ENCODE peak calls at places on chromosomes 5 and 9, in six cellular contexts. One of them, this sample, is unnamed.

GRCh38 chr5:52709171-52709925 is 78.4 kb upstream of the ITGA1 start:
- DNase-seq in cardiac muscle cell: no peak
- DNase-seq in AG04450: no peak
- DNase-seq in CD8-positive, alpha-beta T cell: no peak
- DNase-seq in heart right ventricle: no peak
- DNase-seq in tibial artery: no peak
- DNase-seq in this sample: no peak

GRCh38 chr9:93552923-93553322 is 23.5 kb upstream of the PHF2 start:
- DNase-seq in CD8-positive, alpha-beta T cell: no peak
- DNase-seq in tibial artery: no peak
- DNase-seq in cardiac muscle cell: no peak
- DNase-seq in AG04450: no peak
- DNase-seq in heart right ventricle: no peak
- DNase-seq in this sample: no peak

GRCh38 chr5:150692276-150692675 is 8.6 kb downstream of the RBM22 start:
- DNase-seq in CD8-positive, alpha-beta T cell: no peak
- DNase-seq in heart right ventricle: no peak
- DNase-seq in tibial artery: no peak
- DNase-seq in cardiac muscle cell: no peak
- DNase-seq in AG04450: no peak
- DNase-seq in this sample: no peak

GRCh38 chr9:87694236-87694755 is 31.6 kb upstream of the CTSL start:
- DNase-seq in CD8-positive, alpha-beta T cell: no peak
- DNase-seq in AG04450: no peak
- DNase-seq in cardiac muscle cell: no peak
- DNase-seq in tibial artery: no peak
- DNase-seq in heart right ventricle: no peak
- DNase-seq in this sample: no peak

GRCh38 chr9:80954521-80954920 is 734.8 kb downstream of the TLE1 start:
- DNase-seq in heart right ventricle: no peak
- DNase-seq in AG04450: no peak
- DNase-seq in tibial artery: no peak
- DNase-seq in cardiac muscle cell: no peak
- DNase-seq in CD8-positive, alpha-beta T cell: no peak
- DNase-seq in this sample: no peak

GRCh38 chr5:171397190-171397589 is 9.5 kb downstream of the NPM1 start:
- DNase-seq in CD8-positive, alpha-beta T cell: no peak
- DNase-seq in tibial artery: no peak
- DNase-seq in cardiac muscle cell: no peak
- DNase-seq in heart right ventricle: no peak
- DNase-seq in AG04450: no peak
- DNase-seq in this sample: no peak

GRCh38 chr5:81545911-81546310 is 152.0 kb upstream of the ACOT12 start:
- DNase-seq in AG04450: no peak
- DNase-seq in tibial artery: no peak
- DNase-seq in heart right ventricle: no peak
- DNase-seq in CD8-positive, alpha-beta T cell: no peak
- DNase-seq in cardiac muscle cell: no peak
- DNase-seq in this sample: no peak

GRCh38 chr5:35804201-35804653 is 52.5 kb upstream of the IL7R start:
- DNase-seq in CD8-positive, alpha-beta T cell: no peak
- DNase-seq in cardiac muscle cell: no peak
- DNase-seq in AG04450: no peak
- DNase-seq in heart right ventricle: no peak
- DNase-seq in tibial artery: no peak
- DNase-seq in this sample: no peak

GRCh38 chr5:135393691-135394090 is 5.3 kb downstream of the MACROH2A1 start:
- DNase-seq in CD8-positive, alpha-beta T cell: no peak
- DNase-seq in AG04450: peak; percentile 38
- DNase-seq in heart right ventricle: no peak
- DNase-seq in cardiac muscle cell: no peak
- DNase-seq in tibial artery: no peak
- DNase-seq in this sample: no peak

GRCh38 chr9:113608082-113608685 is 144.7 kb downstream of the RGS3 start:
- DNase-seq in tibial artery: no peak
- DNase-seq in CD8-positive, alpha-beta T cell: no peak
- DNase-seq in heart right ventricle: no peak
- DNase-seq in cardiac muscle cell: no peak
- DNase-seq in AG04450: no peak
- DNase-seq in this sample: no peak

GRCh38 chr5:53407373-53407772 is 73.1 kb upstream of the FST start:
- DNase-seq in CD8-positive, alpha-beta T cell: no peak
- DNase-seq in AG04450: no peak
- DNase-seq in tibial artery: no peak
- DNase-seq in heart right ventricle: no peak
- DNase-seq in cardiac muscle cell: no peak
- DNase-seq in this sample: no peak

GRCh38 chr5:151284392-151284967 is 19.1 kb downstream of the SLC36A3 start:
- DNase-seq in CD8-positive, alpha-beta T cell: no peak
- DNase-seq in cardiac muscle cell: no peak
- DNase-seq in tibial artery: no peak
- DNase-seq in heart right ventricle: no peak
- DNase-seq in AG04450: no peak
- DNase-seq in this sample: no peak

GRCh38 chr9:27460225-27461023 is 63.7 kb upstream of the IFNK start:
- DNase-seq in AG04450: no peak
- DNase-seq in heart right ventricle: no peak
- DNase-seq in tibial artery: peak; percentile 45
- DNase-seq in CD8-positive, alpha-beta T cell: no peak
- DNase-seq in cardiac muscle cell: no peak
- DNase-seq in this sample: no peak

GRCh38 chr5:67032921-67033664 is 163.5 kb downstream of the CD180 start:
- DNase-seq in tibial artery: no peak
- DNase-seq in CD8-positive, alpha-beta T cell: no peak
- DNase-seq in heart right ventricle: no peak
- DNase-seq in AG04450: peak; percentile 18
- DNase-seq in cardiac muscle cell: no peak
- DNase-seq in this sample: no peak

GRCh38 chr9:108186996-108187395 is 668.8 kb downstream of the ACTL7B start:
- DNase-seq in CD8-positive, alpha-beta T cell: no peak
- DNase-seq in heart right ventricle: peak; percentile 57
- DNase-seq in AG04450: peak; percentile 16
- DNase-seq in cardiac muscle cell: no peak
- DNase-seq in tibial artery: no peak
- DNase-seq in this sample: no peak

GRCh38 chr5:39424751-39425524 is at the start of gene DAB2:
- DNase-seq in tibial artery: peak; percentile 92
- DNase-seq in CD8-positive, alpha-beta T cell: peak; percentile 34
- DNase-seq in heart right ventricle: peak; percentile 84
- DNase-seq in cardiac muscle cell: peak; percentile 88
- DNase-seq in AG04450: peak; percentile 93
- DNase-seq in this sample: peak; percentile 32

GRCh38 chr9:133844431-133844830 is 106.3 kb upstream of the SARDH start:
- DNase-seq in AG04450: no peak
- DNase-seq in heart right ventricle: no peak
- DNase-seq in tibial artery: no peak
- DNase-seq in cardiac muscle cell: no peak
- DNase-seq in CD8-positive, alpha-beta T cell: no peak
- DNase-seq in this sample: no peak

GRCh38 chr5:67221487-67222242 is 25.1 kb upstream of the CD180 start:
- DNase-seq in tibial artery: no peak
- DNase-seq in heart right ventricle: no peak
- DNase-seq in cardiac muscle cell: peak; percentile 71
- DNase-seq in AG04450: no peak
- DNase-seq in CD8-positive, alpha-beta T cell: no peak
- DNase-seq in this sample: no peak

GRCh38 chr5:60350794-60351193 is 349.2 kb downstream of the DEPDC1B start:
- DNase-seq in CD8-positive, alpha-beta T cell: no peak
- DNase-seq in heart right ventricle: no peak
- DNase-seq in tibial artery: no peak
- DNase-seq in AG04450: no peak
- DNase-seq in cardiac muscle cell: no peak
- DNase-seq in this sample: no peak

GRCh38 chr9:133889498-133890301 is 102.4 kb downstream of the VAV2 start:
- DNase-seq in tibial artery: no peak
- DNase-seq in heart right ventricle: no peak
- DNase-seq in cardiac muscle cell: no peak
- DNase-seq in AG04450: no peak
- DNase-seq in CD8-positive, alpha-beta T cell: no peak
- DNase-seq in this sample: no peak

GRCh38 chr5:158135682-158136176 is 276.8 kb upstream of the CLINT1 start:
- DNase-seq in CD8-positive, alpha-beta T cell: no peak
- DNase-seq in cardiac muscle cell: no peak
- DNase-seq in AG04450: no peak
- DNase-seq in heart right ventricle: no peak
- DNase-seq in tibial artery: peak; percentile 29
- DNase-seq in this sample: no peak

GRCh38 chr5:16886793-16887345 is 49.2 kb downstream of the MYO10 start:
- DNase-seq in cardiac muscle cell: no peak
- DNase-seq in heart right ventricle: no peak
- DNase-seq in CD8-positive, alpha-beta T cell: no peak
- DNase-seq in tibial artery: no peak
- DNase-seq in AG04450: no peak
- DNase-seq in this sample: no peak

GRCh38 chr5:57720656-57721055 is 238.0 kb upstream of the ACTBL2 start:
- DNase-seq in CD8-positive, alpha-beta T cell: no peak
- DNase-seq in cardiac muscle cell: no peak
- DNase-seq in AG04450: no peak
- DNase-seq in heart right ventricle: no peak
- DNase-seq in tibial artery: no peak
- DNase-seq in this sample: no peak

GRCh38 chr5:72681781-72682180 is 134.7 kb upstream of the TNPO1 start:
- DNase-seq in cardiac muscle cell: no peak
- DNase-seq in CD8-positive, alpha-beta T cell: no peak
- DNase-seq in tibial artery: no peak
- DNase-seq in heart right ventricle: no peak
- DNase-seq in AG04450: no peak
- DNase-seq in this sample: no peak

GRCh38 chr5:67896312-67896985 is 319.1 kb upstream of the PIK3R1 start:
- DNase-seq in cardiac muscle cell: no peak
- DNase-seq in heart right ventricle: no peak
- DNase-seq in AG04450: no peak
- DNase-seq in CD8-positive, alpha-beta T cell: no peak
- DNase-seq in tibial artery: no peak
- DNase-seq in this sample: no peak

GRCh38 chr9:7028591-7028990 is 270.8 kb downstream of the KDM4C start:
- DNase-seq in CD8-positive, alpha-beta T cell: no peak
- DNase-seq in AG04450: no peak
- DNase-seq in tibial artery: no peak
- DNase-seq in cardiac muscle cell: no peak
- DNase-seq in heart right ventricle: no peak
- DNase-seq in this sample: no peak

GRCh38 chr5:105929865-105930264 is 1740.9 kb downstream of the EFNA5 start:
- DNase-seq in heart right ventricle: no peak
- DNase-seq in AG04450: no peak
- DNase-seq in cardiac muscle cell: no peak
- DNase-seq in tibial artery: no peak
- DNase-seq in CD8-positive, alpha-beta T cell: no peak
- DNase-seq in this sample: no peak

GRCh38 chr9:104580562-104580961 is 11.6 kb downstream of the OR13C8 start:
- DNase-seq in tibial artery: no peak
- DNase-seq in CD8-positive, alpha-beta T cell: no peak
- DNase-seq in AG04450: no peak
- DNase-seq in heart right ventricle: no peak
- DNase-seq in cardiac muscle cell: no peak
- DNase-seq in this sample: no peak

GRCh38 chr9:17476401-17476800 is 102.5 kb upstream of the SH3GL2 start:
- DNase-seq in heart right ventricle: no peak
- DNase-seq in tibial artery: no peak
- DNase-seq in cardiac muscle cell: no peak
- DNase-seq in AG04450: no peak
- DNase-seq in CD8-positive, alpha-beta T cell: no peak
- DNase-seq in this sample: no peak

GRCh38 chr9:136726631-136727191 is 14.3 kb downstream of the DIPK1B start:
- DNase-seq in AG04450: no peak
- DNase-seq in cardiac muscle cell: no peak
- DNase-seq in tibial artery: no peak
- DNase-seq in heart right ventricle: no peak
- DNase-seq in CD8-positive, alpha-beta T cell: peak; percentile 32
- DNase-seq in this sample: no peak

GRCh38 chr9:31807574-31808256 is 576.7 kb upstream of the ACO1 start:
- DNase-seq in CD8-positive, alpha-beta T cell: no peak
- DNase-seq in tibial artery: no peak
- DNase-seq in cardiac muscle cell: no peak
- DNase-seq in AG04450: no peak
- DNase-seq in heart right ventricle: no peak
- DNase-seq in this sample: no peak
- TF ChIP-seq CTCF in CD8-positive, alpha-beta T cell: no peak
- TF ChIP-seq CTCF in tibial artery: no peak
- TF ChIP-seq CTCF in cardiac muscle cell: no peak
- TF ChIP-seq CTCF in AG04450: no peak
- TF ChIP-seq CTCF in heart right ventricle: no peak
- TF ChIP-seq CTCF in this sample: no peak

GRCh38 chr5:140117523-140117922 is 3.6 kb downstream of the PURA start:
- DNase-seq in heart right ventricle: no peak
- DNase-seq in tibial artery: no peak
- DNase-seq in cardiac muscle cell: no peak
- DNase-seq in CD8-positive, alpha-beta T cell: no peak
- DNase-seq in AG04450: no peak
- DNase-seq in this sample: no peak
- H3K4me3 ChIP-seq in heart right ventricle: no peak overlapping the region
- H3K4me3 ChIP-seq in tibial artery: no peak overlapping the region
- H3K4me3 ChIP-seq in cardiac muscle cell: no peak overlapping the region
- H3K4me3 ChIP-seq in CD8-positive, alpha-beta T cell: no peak overlapping the region
- H3K4me3 ChIP-seq in AG04450: no peak overlapping the region
- H3K4me3 ChIP-seq in this sample: no peak overlapping the region

DNA sequence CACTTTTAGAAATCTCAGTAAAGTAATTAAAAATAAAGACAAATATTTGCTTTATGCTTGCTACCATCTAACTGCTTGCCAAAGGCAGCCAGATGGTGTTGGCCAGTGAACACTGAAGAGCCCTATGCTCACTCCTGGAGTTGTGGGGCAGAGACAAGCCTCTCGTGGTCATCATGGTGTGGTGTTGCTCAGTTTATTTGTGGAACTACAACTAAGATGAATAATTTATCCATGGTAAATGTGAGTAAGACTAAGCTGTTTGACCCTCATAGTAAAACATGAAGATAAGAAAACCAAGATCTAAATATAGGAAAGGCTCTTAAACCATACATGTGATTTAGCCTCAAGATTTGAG is 100.7 kb downstream of the PDE8B start:
- DNase-seq in AG04450: no peak
- DNase-seq in cardiac muscle cell: no peak
- DNase-seq in tibial artery: no peak
- DNase-seq in CD8-positive, alpha-beta T cell: no peak
- DNase-seq in heart right ventricle: no peak
- DNase-seq in this sample: no peak
- TF ChIP-seq CTCF in AG04450: peak; percentile 2
- TF ChIP-seq CTCF in cardiac muscle cell: no peak
- TF ChIP-seq CTCF in tibial artery: no peak
- TF ChIP-seq CTCF in CD8-positive, alpha-beta T cell: no peak
- TF ChIP-seq CTCF in heart right ventricle: no peak
- TF ChIP-seq CTCF in this sample: no peak

DNA sequence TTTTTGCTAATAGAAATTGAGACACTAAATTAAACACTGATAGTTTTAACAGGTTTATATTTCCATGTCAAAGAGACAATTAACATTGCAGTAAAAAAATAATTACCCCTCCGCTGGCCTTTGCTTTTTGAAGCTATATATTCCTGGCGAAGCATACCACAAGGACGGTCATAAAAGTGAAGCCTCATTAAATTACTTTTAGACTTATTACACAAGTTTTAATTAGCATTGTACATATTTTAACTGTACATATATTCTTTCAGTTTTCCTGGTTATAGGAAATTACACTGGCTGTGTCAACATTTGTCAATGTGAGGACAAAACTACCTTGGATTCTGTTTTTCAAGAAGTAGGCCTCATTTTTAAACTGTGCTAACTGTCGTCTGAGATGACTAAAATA is 1.2 kb downstream of the CDKN2A start:
- DNase-seq in tibial artery: no peak
- DNase-seq in AG04450: no peak
- DNase-seq in CD8-positive, alpha-beta T cell: no peak
- DNase-seq in cardiac muscle cell: no peak
- DNase-seq in heart right ventricle: no peak
- DNase-seq in this sample: no peak
- H3K4me3 ChIP-seq in tibial artery: no peak overlapping the region
- H3K4me3 ChIP-seq in AG04450: peak overlapping the region; percentile 86
- H3K4me3 ChIP-seq in CD8-positive, alpha-beta T cell: no peak overlapping the region
- H3K4me3 ChIP-seq in cardiac muscle cell: no peak overlapping the region
- H3K4me3 ChIP-seq in heart right ventricle: no peak overlapping the region
- H3K4me3 ChIP-seq in this sample: no peak overlapping the region

GRCh38 chr5:34571380-34572041 is 84.6 kb upstream of the RAI14 start:
- DNase-seq in AG04450: peak; percentile 42
- DNase-seq in tibial artery: no peak
- DNase-seq in heart right ventricle: no peak
- DNase-seq in cardiac muscle cell: no peak
- DNase-seq in CD8-positive, alpha-beta T cell: no peak
- DNase-seq in this sample: no peak
- TF ChIP-seq CTCF in AG04450: no peak
- TF ChIP-seq CTCF in tibial artery: no peak
- TF ChIP-seq CTCF in heart right ventricle: no peak
- TF ChIP-seq CTCF in cardiac muscle cell: no peak
- TF ChIP-seq CTCF in CD8-positive, alpha-beta T cell: no peak
- TF ChIP-seq CTCF in this sample: no peak

This sample was measured in esophagus squamous epithelium.